ENCODE peak calls at places on chromosomes 3 and 15, in nine cellular contexts. One of them, this sample, is unnamed.

GRCh38 chr15:58551764-58552504 is 120.1 kb downstream of the LIPC start:
- DNase-seq in stomach: peak
- DNase-seq in activated T-cell treated with anti-CD3 and anti-CD28 coated beads, Interleukin-2, amount 50 U/mL, for 1 hour: no peak
- DNase-seq in brain microvascular endothelial cell: peak
- DNase-seq in smooth muscle cell of the brain vasculature: peak
- DNase-seq in A172: peak
- DNase-seq in upper lobe of right lung: no peak
- DNase-seq in GM23248: peak
- DNase-seq in iris pigment epithelial cell: peak
- DNase-seq in this sample: peak

GRCh38 chr15:80174017-80174746 is 21.4 kb downstream of the FAH start:
- DNase-seq in stomach: no peak
- DNase-seq in activated T-cell treated with anti-CD3 and anti-CD28 coated beads, Interleukin-2, amount 50 U/mL, for 1 hour: no peak
- DNase-seq in brain microvascular endothelial cell: peak
- DNase-seq in smooth muscle cell of the brain vasculature: no peak
- DNase-seq in A172: peak
- DNase-seq in upper lobe of right lung: no peak
- DNase-seq in GM23248: peak
- DNase-seq in iris pigment epithelial cell: peak
- DNase-seq in this sample: peak

GRCh38 chr3:98013428-98014349 is 21.4 kb downstream of the GABRR3 start:
- DNase-seq in stomach: no peak
- DNase-seq in activated T-cell treated with anti-CD3 and anti-CD28 coated beads, Interleukin-2, amount 50 U/mL, for 1 hour: no peak
- DNase-seq in brain microvascular endothelial cell: no peak
- DNase-seq in smooth muscle cell of the brain vasculature: no peak
- DNase-seq in A172: no peak
- DNase-seq in upper lobe of right lung: no peak
- DNase-seq in GM23248: peak
- DNase-seq in iris pigment epithelial cell: peak
- DNase-seq in this sample: peak

GRCh38 chr3:55662683-55663082 is 175.6 kb upstream of the WNT5A start:
- DNase-seq in stomach: no peak
- DNase-seq in activated T-cell treated with anti-CD3 and anti-CD28 coated beads, Interleukin-2, amount 50 U/mL, for 1 hour: no peak
- DNase-seq in brain microvascular endothelial cell: peak
- DNase-seq in smooth muscle cell of the brain vasculature: no peak
- DNase-seq in A172: peak
- DNase-seq in upper lobe of right lung: no peak
- DNase-seq in GM23248: peak
- DNase-seq in iris pigment epithelial cell: peak
- DNase-seq in this sample: peak

GRCh38 chr15:39852237-39852636 is 67.8 kb downstream of the GPR176 start:
- DNase-seq in stomach: no peak
- DNase-seq in activated T-cell treated with anti-CD3 and anti-CD28 coated beads, Interleukin-2, amount 50 U/mL, for 1 hour: no peak
- DNase-seq in brain microvascular endothelial cell: peak
- DNase-seq in smooth muscle cell of the brain vasculature: no peak
- DNase-seq in A172: no peak
- DNase-seq in upper lobe of right lung: no peak
- DNase-seq in GM23248: peak
- DNase-seq in iris pigment epithelial cell: peak
- DNase-seq in this sample: peak

GRCh38 chr3:123892195-123892594 is 8.1 kb upstream of the MYLK start:
- DNase-seq in stomach: no peak
- DNase-seq in activated T-cell treated with anti-CD3 and anti-CD28 coated beads, Interleukin-2, amount 50 U/mL, for 1 hour: no peak
- DNase-seq in brain microvascular endothelial cell: no peak
- DNase-seq in smooth muscle cell of the brain vasculature: no peak
- DNase-seq in A172: no peak
- DNase-seq in upper lobe of right lung: no peak
- DNase-seq in GM23248: no peak
- DNase-seq in iris pigment epithelial cell: no peak
- DNase-seq in this sample: no peak

GRCh38 chr3:142664311-142664710 is 59.5 kb upstream of the TRPC1 start:
- DNase-seq in stomach: no peak
- DNase-seq in activated T-cell treated with anti-CD3 and anti-CD28 coated beads, Interleukin-2, amount 50 U/mL, for 1 hour: no peak
- DNase-seq in brain microvascular endothelial cell: no peak
- DNase-seq in smooth muscle cell of the brain vasculature: no peak
- DNase-seq in A172: no peak
- DNase-seq in upper lobe of right lung: no peak
- DNase-seq in GM23248: no peak
- DNase-seq in iris pigment epithelial cell: no peak
- DNase-seq in this sample: no peak

GRCh38 chr15:70250208-70251201 is 152.8 kb upstream of the TLE3 start:
- DNase-seq in stomach: no peak
- DNase-seq in activated T-cell treated with anti-CD3 and anti-CD28 coated beads, Interleukin-2, amount 50 U/mL, for 1 hour: no peak
- DNase-seq in brain microvascular endothelial cell: no peak
- DNase-seq in smooth muscle cell of the brain vasculature: no peak
- DNase-seq in A172: no peak
- DNase-seq in upper lobe of right lung: no peak
- DNase-seq in GM23248: no peak
- DNase-seq in iris pigment epithelial cell: no peak
- DNase-seq in this sample: no peak

GRCh38 chr15:95146476-95146875 is 915.1 kb downstream of the MCTP2 start:
- DNase-seq in stomach: no peak
- DNase-seq in activated T-cell treated with anti-CD3 and anti-CD28 coated beads, Interleukin-2, amount 50 U/mL, for 1 hour: no peak
- DNase-seq in brain microvascular endothelial cell: no peak
- DNase-seq in smooth muscle cell of the brain vasculature: no peak
- DNase-seq in A172: no peak
- DNase-seq in upper lobe of right lung: no peak
- DNase-seq in GM23248: no peak
- DNase-seq in iris pigment epithelial cell: no peak
- DNase-seq in this sample: no peak

GRCh38 chr3:13213490-13213889 is 140.3 kb upstream of the IQSEC1 start:
- DNase-seq in stomach: no peak
- DNase-seq in activated T-cell treated with anti-CD3 and anti-CD28 coated beads, Interleukin-2, amount 50 U/mL, for 1 hour: no peak
- DNase-seq in brain microvascular endothelial cell: no peak
- DNase-seq in smooth muscle cell of the brain vasculature: no peak
- DNase-seq in A172: no peak
- DNase-seq in upper lobe of right lung: no peak
- DNase-seq in GM23248: no peak
- DNase-seq in iris pigment epithelial cell: no peak
- DNase-seq in this sample: no peak

GRCh38 chr15:81311834-81312459 is 12.0 kb downstream of the STARD5 start:
- DNase-seq in stomach: no peak
- DNase-seq in activated T-cell treated with anti-CD3 and anti-CD28 coated beads, Interleukin-2, amount 50 U/mL, for 1 hour: no peak
- DNase-seq in brain microvascular endothelial cell: no peak
- DNase-seq in smooth muscle cell of the brain vasculature: no peak
- DNase-seq in A172: no peak
- DNase-seq in upper lobe of right lung: no peak
- DNase-seq in GM23248: peak
- DNase-seq in iris pigment epithelial cell: no peak
- DNase-seq in this sample: no peak

GRCh38 chr15:81492303-81492702 is 118.3 kb upstream of the TMC3 start:
- DNase-seq in stomach: no peak
- DNase-seq in activated T-cell treated with anti-CD3 and anti-CD28 coated beads, Interleukin-2, amount 50 U/mL, for 1 hour: no peak
- DNase-seq in brain microvascular endothelial cell: no peak
- DNase-seq in smooth muscle cell of the brain vasculature: no peak
- DNase-seq in A172: no peak
- DNase-seq in upper lobe of right lung: no peak
- DNase-seq in GM23248: peak
- DNase-seq in iris pigment epithelial cell: peak
- DNase-seq in this sample: peak

GRCh38 chr3:42778644-42779043 is 5.6 kb upstream of the CCDC13 start:
- DNase-seq in stomach: no peak
- DNase-seq in activated T-cell treated with anti-CD3 and anti-CD28 coated beads, Interleukin-2, amount 50 U/mL, for 1 hour: no peak
- DNase-seq in brain microvascular endothelial cell: no peak
- DNase-seq in smooth muscle cell of the brain vasculature: no peak
- DNase-seq in A172: no peak
- DNase-seq in upper lobe of right lung: no peak
- DNase-seq in GM23248: peak
- DNase-seq in iris pigment epithelial cell: peak
- DNase-seq in this sample: peak

GRCh38 chr3:143199998-143200909 is 80.7 kb downstream of the CHST2 start:
- DNase-seq in stomach: no peak
- DNase-seq in activated T-cell treated with anti-CD3 and anti-CD28 coated beads, Interleukin-2, amount 50 U/mL, for 1 hour: no peak
- DNase-seq in brain microvascular endothelial cell: no peak
- DNase-seq in smooth muscle cell of the brain vasculature: no peak
- DNase-seq in A172: peak
- DNase-seq in upper lobe of right lung: no peak
- DNase-seq in GM23248: peak
- DNase-seq in iris pigment epithelial cell: peak
- DNase-seq in this sample: peak

GRCh38 chr3:74636981-74637380 is 22.5 kb upstream of the CNTN3 start:
- DNase-seq in stomach: no peak
- DNase-seq in activated T-cell treated with anti-CD3 and anti-CD28 coated beads, Interleukin-2, amount 50 U/mL, for 1 hour: no peak
- DNase-seq in brain microvascular endothelial cell: peak
- DNase-seq in smooth muscle cell of the brain vasculature: no peak
- DNase-seq in A172: no peak
- DNase-seq in upper lobe of right lung: no peak
- DNase-seq in GM23248: peak
- DNase-seq in iris pigment epithelial cell: peak
- DNase-seq in this sample: no peak

GRCh38 chr3:61618871-61619270 is 57.5 kb downstream of the PTPRG start:
- DNase-seq in stomach: no peak
- DNase-seq in activated T-cell treated with anti-CD3 and anti-CD28 coated beads, Interleukin-2, amount 50 U/mL, for 1 hour: no peak
- DNase-seq in brain microvascular endothelial cell: no peak
- DNase-seq in smooth muscle cell of the brain vasculature: no peak
- DNase-seq in A172: no peak
- DNase-seq in upper lobe of right lung: no peak
- DNase-seq in GM23248: no peak
- DNase-seq in iris pigment epithelial cell: no peak
- DNase-seq in this sample: no peak

GRCh38 chr3:62873672-62874397 is 1.4 kb downstream of the CADPS start:
- DNase-seq in stomach: no peak
- DNase-seq in activated T-cell treated with anti-CD3 and anti-CD28 coated beads, Interleukin-2, amount 50 U/mL, for 1 hour: no peak
- DNase-seq in brain microvascular endothelial cell: no peak
- DNase-seq in smooth muscle cell of the brain vasculature: no peak
- DNase-seq in A172: no peak
- DNase-seq in upper lobe of right lung: no peak
- DNase-seq in GM23248: peak
- DNase-seq in iris pigment epithelial cell: no peak
- DNase-seq in this sample: no peak

GRCh38 chr3:29850641-29851040 is 569.8 kb downstream of the RBMS3 start:
- DNase-seq in stomach: no peak
- DNase-seq in activated T-cell treated with anti-CD3 and anti-CD28 coated beads, Interleukin-2, amount 50 U/mL, for 1 hour: no peak
- DNase-seq in brain microvascular endothelial cell: no peak
- DNase-seq in smooth muscle cell of the brain vasculature: no peak
- DNase-seq in A172: no peak
- DNase-seq in upper lobe of right lung: no peak
- DNase-seq in GM23248: no peak
- DNase-seq in iris pigment epithelial cell: no peak
- DNase-seq in this sample: no peak

GRCh38 chr3:39515681-39516441 is 48.4 kb downstream of the MOBP start:
- DNase-seq in stomach: no peak
- DNase-seq in activated T-cell treated with anti-CD3 and anti-CD28 coated beads, Interleukin-2, amount 50 U/mL, for 1 hour: no peak
- DNase-seq in brain microvascular endothelial cell: no peak
- DNase-seq in smooth muscle cell of the brain vasculature: no peak
- DNase-seq in A172: no peak
- DNase-seq in upper lobe of right lung: no peak
- DNase-seq in GM23248: no peak
- DNase-seq in iris pigment epithelial cell: no peak
- DNase-seq in this sample: no peak

GRCh38 chr15:48393650-48394049 is 62.4 kb downstream of the DUT start:
- DNase-seq in stomach: peak
- DNase-seq in activated T-cell treated with anti-CD3 and anti-CD28 coated beads, Interleukin-2, amount 50 U/mL, for 1 hour: no peak
- DNase-seq in brain microvascular endothelial cell: no peak
- DNase-seq in smooth muscle cell of the brain vasculature: no peak
- DNase-seq in A172: no peak
- DNase-seq in upper lobe of right lung: no peak
- DNase-seq in GM23248: no peak
- DNase-seq in iris pigment epithelial cell: peak
- DNase-seq in this sample: no peak

GRCh38 chr3:123953735-123954134 is 7.3 kb downstream of the CCDC14 start:
- DNase-seq in stomach: no peak
- DNase-seq in activated T-cell treated with anti-CD3 and anti-CD28 coated beads, Interleukin-2, amount 50 U/mL, for 1 hour: no peak
- DNase-seq in brain microvascular endothelial cell: no peak
- DNase-seq in smooth muscle cell of the brain vasculature: no peak
- DNase-seq in A172: no peak
- DNase-seq in upper lobe of right lung: no peak
- DNase-seq in GM23248: no peak
- DNase-seq in iris pigment epithelial cell: no peak
- DNase-seq in this sample: no peak

GRCh38 chr15:90031231-90031791 is 30.2 kb downstream of the ZNF710 start:
- DNase-seq in stomach: no peak
- DNase-seq in activated T-cell treated with anti-CD3 and anti-CD28 coated beads, Interleukin-2, amount 50 U/mL, for 1 hour: no peak
- DNase-seq in brain microvascular endothelial cell: peak
- DNase-seq in smooth muscle cell of the brain vasculature: peak
- DNase-seq in A172: peak
- DNase-seq in upper lobe of right lung: peak
- DNase-seq in GM23248: peak
- DNase-seq in iris pigment epithelial cell: peak
- DNase-seq in this sample: peak

GRCh38 chr3:144358191-144358590 is 386.6 kb downstream of the DIPK2A start:
- DNase-seq in stomach: no peak
- DNase-seq in activated T-cell treated with anti-CD3 and anti-CD28 coated beads, Interleukin-2, amount 50 U/mL, for 1 hour: no peak
- DNase-seq in brain microvascular endothelial cell: no peak
- DNase-seq in smooth muscle cell of the brain vasculature: no peak
- DNase-seq in A172: no peak
- DNase-seq in upper lobe of right lung: no peak
- DNase-seq in GM23248: no peak
- DNase-seq in iris pigment epithelial cell: peak
- DNase-seq in this sample: no peak

GRCh38 chr15:76239786-76240185 is 71.5 kb downstream of the ETFA start:
- DNase-seq in stomach: no peak
- DNase-seq in activated T-cell treated with anti-CD3 and anti-CD28 coated beads, Interleukin-2, amount 50 U/mL, for 1 hour: no peak
- DNase-seq in brain microvascular endothelial cell: no peak
- DNase-seq in smooth muscle cell of the brain vasculature: no peak
- DNase-seq in A172: no peak
- DNase-seq in upper lobe of right lung: no peak
- DNase-seq in GM23248: peak
- DNase-seq in iris pigment epithelial cell: peak
- DNase-seq in this sample: no peak

GRCh38 chr15:64224508-64224907 is 61.7 kb upstream of the PPIB start:
- DNase-seq in stomach: no peak
- DNase-seq in activated T-cell treated with anti-CD3 and anti-CD28 coated beads, Interleukin-2, amount 50 U/mL, for 1 hour: no peak
- DNase-seq in brain microvascular endothelial cell: peak
- DNase-seq in smooth muscle cell of the brain vasculature: no peak
- DNase-seq in A172: no peak
- DNase-seq in upper lobe of right lung: no peak
- DNase-seq in GM23248: peak
- DNase-seq in iris pigment epithelial cell: peak
- DNase-seq in this sample: peak

GRCh38 chr3:129003578-129004112 is 2.5 kb downstream of the EFCC1 start:
- DNase-seq in stomach: peak
- DNase-seq in activated T-cell treated with anti-CD3 and anti-CD28 coated beads, Interleukin-2, amount 50 U/mL, for 1 hour: peak
- DNase-seq in brain microvascular endothelial cell: no peak
- DNase-seq in smooth muscle cell of the brain vasculature: no peak
- DNase-seq in A172: no peak
- DNase-seq in upper lobe of right lung: peak
- DNase-seq in GM23248: no peak
- DNase-seq in iris pigment epithelial cell: no peak
- DNase-seq in this sample: no peak

GRCh38 chr3:120173056-120173675 is 78.9 kb upstream of the GSK3B start:
- DNase-seq in stomach: no peak
- DNase-seq in activated T-cell treated with anti-CD3 and anti-CD28 coated beads, Interleukin-2, amount 50 U/mL, for 1 hour: no peak
- DNase-seq in brain microvascular endothelial cell: no peak
- DNase-seq in smooth muscle cell of the brain vasculature: no peak
- DNase-seq in A172: no peak
- DNase-seq in upper lobe of right lung: no peak
- DNase-seq in GM23248: peak
- DNase-seq in iris pigment epithelial cell: no peak
- DNase-seq in this sample: no peak

GRCh38 chr15:38702178-38702912 is 137.7 kb upstream of the RASGRP1 start:
- DNase-seq in stomach: peak
- DNase-seq in activated T-cell treated with anti-CD3 and anti-CD28 coated beads, Interleukin-2, amount 50 U/mL, for 1 hour: no peak
- DNase-seq in brain microvascular endothelial cell: no peak
- DNase-seq in smooth muscle cell of the brain vasculature: no peak
- DNase-seq in A172: no peak
- DNase-seq in upper lobe of right lung: no peak
- DNase-seq in GM23248: no peak
- DNase-seq in iris pigment epithelial cell: no peak
- DNase-seq in this sample: peak

GRCh38 chr15:42107483-42107882 is 13.1 kb upstream of the PLA2G4D start:
- DNase-seq in stomach: peak
- DNase-seq in activated T-cell treated with anti-CD3 and anti-CD28 coated beads, Interleukin-2, amount 50 U/mL, for 1 hour: peak
- DNase-seq in brain microvascular endothelial cell: no peak
- DNase-seq in smooth muscle cell of the brain vasculature: no peak
- DNase-seq in A172: no peak
- DNase-seq in upper lobe of right lung: no peak
- DNase-seq in GM23248: peak
- DNase-seq in iris pigment epithelial cell: no peak
- DNase-seq in this sample: no peak

GRCh38 chr3:46926871-46927717 is 49.5 kb downstream of the CCDC12 start:
- DNase-seq in stomach: peak
- DNase-seq in activated T-cell treated with anti-CD3 and anti-CD28 coated beads, Interleukin-2, amount 50 U/mL, for 1 hour: no peak
- DNase-seq in brain microvascular endothelial cell: no peak
- DNase-seq in smooth muscle cell of the brain vasculature: no peak
- DNase-seq in A172: no peak
- DNase-seq in upper lobe of right lung: peak
- DNase-seq in GM23248: no peak
- DNase-seq in iris pigment epithelial cell: no peak
- DNase-seq in this sample: no peak

GRCh38 chr3:194330579-194330978 is 20.5 kb downstream of the CPN2 start:
- DNase-seq in stomach: peak
- DNase-seq in activated T-cell treated with anti-CD3 and anti-CD28 coated beads, Interleukin-2, amount 50 U/mL, for 1 hour: no peak
- DNase-seq in brain microvascular endothelial cell: no peak
- DNase-seq in smooth muscle cell of the brain vasculature: no peak
- DNase-seq in A172: no peak
- DNase-seq in upper lobe of right lung: no peak
- DNase-seq in GM23248: peak
- DNase-seq in iris pigment epithelial cell: peak
- DNase-seq in this sample: peak

This sample was measured in M059J.